ENCODE peak calls at places on chromosomes 13 and 19, in ten cellular contexts. One of them, this sample, is unnamed.

GRCh38 chr13:28637714-28638355 is 21.1 kb upstream of the POMP start:
- DNase-seq in kidney tubule cell: no peak
- DNase-seq in NCI-H1092 treated with DMSO at 0.1 percent for 48 hours: no peak
- DNase-seq in HEK293T: no peak
- DNase-seq in RWPE2: no peak
- DNase-seq in amniotic stem cell: no peak
- DNase-seq in activated CD4-positive, alpha-beta T cell treated with anti-CD3 and anti-CD28 coated beads, Interleukin-2, amount 50 U/mL, for 24 hours: no peak
- DNase-seq in astrocyte of the cerebellum: no peak
- DNase-seq in mesendoderm: no peak
- DNase-seq in ELF-1: no peak
- DNase-seq in this sample: no peak

GRCh38 chr13:50635504-50635903 is 208.0 kb downstream of the DLEU7 start:
- DNase-seq in ELF-1: no peak
- DNase-seq in activated CD4-positive, alpha-beta T cell treated with anti-CD3 and anti-CD28 coated beads, Interleukin-2, amount 50 U/mL, for 24 hours: no peak
- DNase-seq in kidney tubule cell: no peak
- DNase-seq in amniotic stem cell: no peak
- DNase-seq in HEK293T: no peak
- DNase-seq in RWPE2: no peak
- DNase-seq in astrocyte of the cerebellum: no peak
- DNase-seq in mesendoderm: peak; percentile 5
- DNase-seq in NCI-H1092 treated with DMSO at 0.1 percent for 48 hours: no peak
- DNase-seq in this sample: no peak

GRCh38 chr13:59743195-59743594 is 420.5 kb downstream of the DIAPH3 start:
- DNase-seq in astrocyte of the cerebellum: no peak
- DNase-seq in amniotic stem cell: no peak
- DNase-seq in RWPE2: no peak
- DNase-seq in ELF-1: no peak
- DNase-seq in activated CD4-positive, alpha-beta T cell treated with anti-CD3 and anti-CD28 coated beads, Interleukin-2, amount 50 U/mL, for 24 hours: no peak
- DNase-seq in NCI-H1092 treated with DMSO at 0.1 percent for 48 hours: no peak
- DNase-seq in HEK293T: no peak
- DNase-seq in mesendoderm: no peak
- DNase-seq in kidney tubule cell: peak; percentile 10
- DNase-seq in this sample: no peak

GRCh38 chr19:1590641-1591397 is 1.8 kb downstream of the MBD3 start:
- DNase-seq in activated CD4-positive, alpha-beta T cell treated with anti-CD3 and anti-CD28 coated beads, Interleukin-2, amount 50 U/mL, for 24 hours: no peak
- DNase-seq in mesendoderm: peak; percentile 61
- DNase-seq in kidney tubule cell: peak; percentile 28
- DNase-seq in NCI-H1092 treated with DMSO at 0.1 percent for 48 hours: peak; percentile 8
- DNase-seq in ELF-1: peak; percentile 65
- DNase-seq in astrocyte of the cerebellum: no peak
- DNase-seq in HEK293T: no peak
- DNase-seq in RWPE2: peak; percentile 38
- DNase-seq in amniotic stem cell: no peak
- DNase-seq in this sample: peak; percentile 56

GRCh38 chr13:70310720-70311119 is 202.5 kb upstream of the KLHL1 start:
- DNase-seq in activated CD4-positive, alpha-beta T cell treated with anti-CD3 and anti-CD28 coated beads, Interleukin-2, amount 50 U/mL, for 24 hours: no peak
- DNase-seq in NCI-H1092 treated with DMSO at 0.1 percent for 48 hours: peak; percentile 85
- DNase-seq in ELF-1: peak; percentile 5
- DNase-seq in RWPE2: no peak
- DNase-seq in kidney tubule cell: peak; percentile 66
- DNase-seq in HEK293T: peak; percentile 70
- DNase-seq in mesendoderm: peak; percentile 66
- DNase-seq in astrocyte of the cerebellum: peak; percentile 34
- DNase-seq in amniotic stem cell: no peak
- DNase-seq in this sample: peak; percentile 44

GRCh38 chr13:60509601-60510386 is 112.8 kb downstream of the TDRD3 start:
- DNase-seq in RWPE2: no peak
- DNase-seq in ELF-1: no peak
- DNase-seq in NCI-H1092 treated with DMSO at 0.1 percent for 48 hours: peak; percentile 12
- DNase-seq in mesendoderm: no peak
- DNase-seq in activated CD4-positive, alpha-beta T cell treated with anti-CD3 and anti-CD28 coated beads, Interleukin-2, amount 50 U/mL, for 24 hours: no peak
- DNase-seq in kidney tubule cell: peak; percentile 62
- DNase-seq in astrocyte of the cerebellum: no peak
- DNase-seq in amniotic stem cell: no peak
- DNase-seq in HEK293T: no peak
- DNase-seq in this sample: no peak

GRCh38 chr19:13146763-13147563 is 3.2 kb downstream of the STX10 start:
- DNase-seq in RWPE2: no peak
- DNase-seq in amniotic stem cell: no peak
- DNase-seq in HEK293T: no peak
- DNase-seq in astrocyte of the cerebellum: no peak
- DNase-seq in ELF-1: no peak
- DNase-seq in mesendoderm: no peak
- DNase-seq in activated CD4-positive, alpha-beta T cell treated with anti-CD3 and anti-CD28 coated beads, Interleukin-2, amount 50 U/mL, for 24 hours: no peak
- DNase-seq in NCI-H1092 treated with DMSO at 0.1 percent for 48 hours: no peak
- DNase-seq in kidney tubule cell: peak; percentile 37
- DNase-seq in this sample: no peak

GRCh38 chr13:74570834-74571233 is 436.6 kb upstream of the KLF12 start:
- DNase-seq in NCI-H1092 treated with DMSO at 0.1 percent for 48 hours: no peak
- DNase-seq in mesendoderm: peak; percentile 81
- DNase-seq in amniotic stem cell: no peak
- DNase-seq in activated CD4-positive, alpha-beta T cell treated with anti-CD3 and anti-CD28 coated beads, Interleukin-2, amount 50 U/mL, for 24 hours: no peak
- DNase-seq in kidney tubule cell: no peak
- DNase-seq in RWPE2: no peak
- DNase-seq in ELF-1: no peak
- DNase-seq in HEK293T: no peak
- DNase-seq in astrocyte of the cerebellum: peak; percentile 24
- DNase-seq in this sample: no peak

GRCh38 chr19:45691516-45692186 is at the start of gene SNRPD2:
- DNase-seq in kidney tubule cell: peak; percentile 96
- DNase-seq in mesendoderm: peak; percentile 98
- DNase-seq in astrocyte of the cerebellum: peak; percentile 89
- DNase-seq in NCI-H1092 treated with DMSO at 0.1 percent for 48 hours: peak; percentile 94
- DNase-seq in amniotic stem cell: peak; percentile 87
- DNase-seq in activated CD4-positive, alpha-beta T cell treated with anti-CD3 and anti-CD28 coated beads, Interleukin-2, amount 50 U/mL, for 24 hours: peak; percentile 93
- DNase-seq in HEK293T: peak; percentile 88
- DNase-seq in ELF-1: peak; percentile 98
- DNase-seq in RWPE2: peak; percentile 94
- DNase-seq in this sample: peak; percentile 85

GRCh38 chr13:108927615-108928014 is 298.2 kb downstream of the MYO16 start:
- DNase-seq in astrocyte of the cerebellum: no peak
- DNase-seq in mesendoderm: no peak
- DNase-seq in activated CD4-positive, alpha-beta T cell treated with anti-CD3 and anti-CD28 coated beads, Interleukin-2, amount 50 U/mL, for 24 hours: no peak
- DNase-seq in HEK293T: no peak
- DNase-seq in NCI-H1092 treated with DMSO at 0.1 percent for 48 hours: no peak
- DNase-seq in kidney tubule cell: no peak
- DNase-seq in amniotic stem cell: no peak
- DNase-seq in ELF-1: no peak
- DNase-seq in RWPE2: no peak
- DNase-seq in this sample: no peak

GRCh38 chr13:29771247-29771646 is 79.2 kb downstream of the UBL3 start:
- DNase-seq in RWPE2: no peak
- DNase-seq in astrocyte of the cerebellum: no peak
- DNase-seq in amniotic stem cell: peak; percentile 31
- DNase-seq in kidney tubule cell: peak; percentile 43
- DNase-seq in ELF-1: no peak
- DNase-seq in HEK293T: no peak
- DNase-seq in NCI-H1092 treated with DMSO at 0.1 percent for 48 hours: peak; percentile 7
- DNase-seq in mesendoderm: peak; percentile 35
- DNase-seq in activated CD4-positive, alpha-beta T cell treated with anti-CD3 and anti-CD28 coated beads, Interleukin-2, amount 50 U/mL, for 24 hours: no peak
- DNase-seq in this sample: no peak

GRCh38 chr13:24097064-24097463 is 63.5 kb upstream of the SPATA13 start:
- DNase-seq in RWPE2: no peak
- DNase-seq in NCI-H1092 treated with DMSO at 0.1 percent for 48 hours: no peak
- DNase-seq in mesendoderm: no peak
- DNase-seq in astrocyte of the cerebellum: no peak
- DNase-seq in ELF-1: no peak
- DNase-seq in HEK293T: no peak
- DNase-seq in activated CD4-positive, alpha-beta T cell treated with anti-CD3 and anti-CD28 coated beads, Interleukin-2, amount 50 U/mL, for 24 hours: peak; percentile 46
- DNase-seq in kidney tubule cell: peak; percentile 44
- DNase-seq in amniotic stem cell: no peak
- DNase-seq in this sample: no peak

This sample was measured in iPS-NIHi11.